ENCODE peak calls at places on chromosomes 7 and 10, in ten cellular contexts. P is prostate gland, F is K562, Y is sigmoid colon, K is A549, U is heart left ventricle, J is upper lobe of left lung, M is uterus, L is Peyer's patch, D is lower leg skin. O is an unnamed sample.

GRCh38 chr7:17462059-17462695 is 163.7 kb downstream of the AHR start:
- DNase-seq in P (no peak), F (no peak), Y (no peak), K (no peak), U (no peak), J (no peak), M (no peak), L (no peak), D (no peak), O (no peak)

GRCh38 chr7:155961241-155962190 is 149.3 kb upstream of the SHH start:
- DNase-seq in P (no peak), F (no peak), Y (peak), K (no peak), U (no peak), J (peak), M (no peak), L (no peak), D (peak), O (peak)

GRCh38 chr7:143279186-143280098 is 5.3 kb upstream of the TMEM139 start:
- DNase-seq in P (peak), F (no peak), Y (no peak), K (peak), U (no peak), J (no peak), M (no peak), L (no peak), D (no peak), O (no peak)

GRCh38 chr10:122441961-122442360 is 12.5 kb upstream of the ARMS2 start:
- DNase-seq in P (no peak), F (no peak), Y (no peak), K (peak), U (no peak), J (no peak), M (peak), L (no peak), D (no peak), O (no peak)

GRCh38 chr10:97765201-97765600 is 6.6 kb downstream of the SFRP5 start:
- DNase-seq in P (no peak), F (no peak), Y (no peak), K (no peak), U (no peak), J (no peak), M (no peak), L (peak), D (no peak), O (no peak)

GRCh38 chr7:155458317-155459132 is 596 bp downstream of the EN2 start:
- DNase-seq in P (no peak), F (no peak), Y (no peak), K (no peak), U (no peak), J (peak), M (no peak), L (no peak), D (no peak), O (no peak)

GRCh38 chr10:72297281-72297967 is 23.7 kb downstream of the DDIT4 start:
- DNase-seq in P (peak), F (peak), Y (peak), K (peak), U (peak), J (peak), M (peak), L (peak), D (peak), O (peak)

GRCh38 chr10:124732931-124733536 is 11.1 kb downstream of the FAM53B start:
- DNase-seq in P (no peak), F (no peak), Y (peak), K (no peak), U (peak), J (peak), M (peak), L (peak), D (peak), O (peak)

GRCh38 chr10:70160798-70161197 is 9.5 kb downstream of the SAR1A start:
- DNase-seq in P (no peak), F (no peak), Y (no peak), K (no peak), U (no peak), J (no peak), M (no peak), L (no peak), D (no peak), O (no peak)

GRCh38 chr7:104174798-104175197 is 33.0 kb downstream of the ORC5 start:
- DNase-seq in P (no peak), F (peak), Y (no peak), K (no peak), U (no peak), J (no peak), M (no peak), L (no peak), D (no peak), O (no peak)

GRCh38 chr7:90720970-90721768 is 125.0 kb downstream of the CDK14 start:
- DNase-seq in P (no peak), F (no peak), Y (peak), K (no peak), U (peak), J (no peak), M (peak), L (no peak), D (no peak), O (no peak)

GRCh38 chr10:54682554-54682953 is 118.5 kb downstream of the PCDH15 start:
- DNase-seq in P (no peak), F (no peak), Y (no peak), K (no peak), U (no peak), J (no peak), M (no peak), L (no peak), D (no peak), O (no peak)

GRCh38 chr10:47410862-47411261 is 26.8 kb upstream of the ZNF488 start:
- DNase-seq in P (no peak), F (no peak), Y (no peak), K (no peak), U (no peak), J (no peak), M (no peak), L (no peak), D (no peak), O (no peak)

GRCh38 chr7:27442446-27442845 is 199.8 kb downstream of the EVX1 start:
- DNase-seq in P (no peak), F (no peak), Y (no peak), K (peak), U (no peak), J (no peak), M (no peak), L (no peak), D (no peak), O (no peak)

GRCh38 chr10:75202321-75203096 is 8.1 kb upstream of the VDAC2 start:
- DNase-seq in P (peak), F (no peak), Y (peak), K (peak), U (peak), J (no peak), M (peak), L (no peak), D (peak), O (peak)

GRCh38 chr10:88150338-88150737 is 286.9 kb downstream of the PTEN start:
- DNase-seq in P (no peak), F (no peak), Y (no peak), K (peak), U (no peak), J (no peak), M (no peak), L (no peak), D (no peak), O (no peak)

GRCh38 chr7:100520138-100520537 is 18.9 kb upstream of the AGFG2 start:
- DNase-seq in P (no peak), F (no peak), Y (no peak), K (no peak), U (no peak), J (no peak), M (no peak), L (no peak), D (no peak), O (no peak)

GRCh38 chr10:74078037-74078436 is 72.6 kb downstream of the AP3M1 start:
- DNase-seq in P (no peak), F (no peak), Y (no peak), K (peak), U (no peak), J (no peak), M (no peak), L (no peak), D (no peak), O (no peak)

GRCh38 chr7:43110790-43111362 is 1.6 kb upstream of the HECW1 start:
- DNase-seq in P (no peak), F (no peak), Y (no peak), K (no peak), U (no peak), J (no peak), M (no peak), L (no peak), D (no peak), O (no peak)

GRCh38 chr7:16353226-16353625 is 68.1 kb downstream of the CRPPA start:
- DNase-seq in P (no peak), F (no peak), Y (no peak), K (no peak), U (no peak), J (no peak), M (no peak), L (no peak), D (no peak), O (no peak)

GRCh38 chr10:76428541-76429330 is 997.3 kb downstream of the LRMDA start:
- DNase-seq in P (no peak), F (no peak), Y (no peak), K (peak), U (no peak), J (no peak), M (no peak), L (no peak), D (no peak), O (no peak)

GRCh38 chr7:7002416-7003062 is 176.5 kb upstream of the CCZ1B start:
- DNase-seq in P (no peak), F (no peak), Y (no peak), K (no peak), U (no peak), J (no peak), M (no peak), L (no peak), D (no peak), O (no peak)

GRCh38 chr7:158763454-158764033 is 58.9 kb upstream of the NCAPG2 start:
- DNase-seq in P (no peak), F (peak), Y (no peak), K (no peak), U (no peak), J (no peak), M (no peak), L (no peak), D (no peak), O (no peak)

GRCh38 chr7:98459529-98459928 is 58.6 kb upstream of the BAIAP2L1 start:
- DNase-seq in P (no peak), F (no peak), Y (no peak), K (no peak), U (no peak), J (no peak), M (no peak), L (no peak), D (no peak), O (no peak)

GRCh38 chr7:20310963-20311742 is 19.5 kb upstream of the ITGB8 start:
- DNase-seq in P (no peak), F (peak), Y (no peak), K (peak), U (no peak), J (no peak), M (no peak), L (no peak), D (no peak), O (no peak)

GRCh38 chr10:78560393-78560688 is 508.4 kb upstream of the ZMIZ1 start:
- DNase-seq in P (no peak), F (no peak), Y (no peak), K (no peak), U (no peak), J (no peak), M (no peak), L (no peak), D (no peak), O (no peak)

GRCh38 chr10:29263506-29263905 is 25.4 kb upstream of the LYZL1 start:
- DNase-seq in P (no peak), F (no peak), Y (no peak), K (no peak), U (no peak), J (no peak), M (no peak), L (no peak), D (no peak), O (no peak)

GRCh38 chr7:73703225-73703624 is 16.2 kb downstream of the STX1A start:
- DNase-seq in P (no peak), F (no peak), Y (no peak), K (no peak), U (no peak), J (no peak), M (no peak), L (no peak), D (no peak), O (no peak)

DNA sequence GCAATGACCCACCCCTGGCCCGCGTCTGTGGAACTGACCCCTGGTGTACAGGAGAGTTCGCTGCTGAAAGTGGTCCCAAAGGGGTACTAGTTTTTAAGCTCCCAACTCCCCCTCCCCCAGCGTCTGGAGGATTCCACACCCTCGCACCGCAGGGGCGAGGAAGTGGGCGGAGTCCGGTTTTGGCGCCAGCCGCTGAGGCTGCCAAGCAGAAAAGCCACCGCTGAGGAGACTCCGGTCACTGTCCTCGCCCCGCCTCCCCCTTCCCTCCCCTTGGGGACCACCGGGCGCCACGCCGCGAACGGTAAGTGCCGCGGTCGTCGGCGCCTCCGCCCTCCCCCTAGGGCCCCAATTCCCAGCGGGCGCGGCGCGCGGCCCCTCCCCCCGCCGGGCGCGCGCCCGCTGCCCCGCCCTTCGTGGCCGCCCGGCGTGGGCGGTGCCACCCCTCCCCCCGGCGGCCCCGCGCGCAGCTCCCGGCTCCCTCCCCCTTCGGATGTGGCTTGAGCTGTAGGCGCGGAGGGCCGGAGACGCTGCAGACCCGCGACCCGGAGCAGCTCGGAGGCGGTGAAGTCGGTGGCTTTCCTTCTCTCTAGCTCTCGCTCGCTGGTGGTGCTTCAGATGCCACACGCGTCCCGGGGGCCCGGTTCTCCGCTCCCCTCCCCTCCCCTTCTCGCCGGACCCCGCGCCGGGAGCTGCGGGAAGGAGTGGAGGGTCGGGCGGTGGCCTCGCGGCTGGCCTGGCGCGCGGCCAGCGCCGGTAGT is at the start of gene CBX3:
- DNase-seq in P (peak), F (peak), Y (peak), K (peak), U (peak), J (peak), M (peak), L (peak), D (peak), O (peak)
- TF ChIP-seq POLR2A in P (peak), F (peak), Y (peak), K (peak), U (no peak), J (no peak), M (peak), L (peak), D (no peak), O (peak)

DNA sequence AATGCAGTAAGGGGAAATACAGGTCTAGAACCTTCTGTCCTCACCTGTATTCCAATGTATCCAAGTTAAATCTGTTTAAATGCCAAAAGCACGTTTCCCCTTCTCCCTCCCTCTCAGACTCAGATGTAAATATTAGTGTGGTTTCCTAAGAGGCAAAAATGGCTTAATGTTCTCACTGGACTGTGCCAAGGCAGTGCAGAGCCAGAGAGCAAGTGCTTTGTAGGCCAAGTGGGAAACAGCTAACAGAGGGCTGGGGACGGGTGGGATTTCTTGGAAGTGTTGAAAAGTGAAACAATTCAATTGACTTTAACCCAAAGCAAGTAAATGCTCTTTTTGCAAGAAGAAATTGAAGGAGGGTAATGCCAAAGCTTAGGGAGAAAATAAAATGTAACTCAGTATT is 103.1 kb downstream of the GSAP start:
- DNase-seq in P (no peak), F (no peak), Y (no peak), K (no peak), U (no peak), J (no peak), M (no peak), L (no peak), D (no peak), O (no peak)
- TF ChIP-seq CTCF in P (no peak), F (no peak), Y (no peak), K (no peak), U (no peak), J (no peak), M (no peak), L (no peak), D (no peak), O (no peak)

DNA sequence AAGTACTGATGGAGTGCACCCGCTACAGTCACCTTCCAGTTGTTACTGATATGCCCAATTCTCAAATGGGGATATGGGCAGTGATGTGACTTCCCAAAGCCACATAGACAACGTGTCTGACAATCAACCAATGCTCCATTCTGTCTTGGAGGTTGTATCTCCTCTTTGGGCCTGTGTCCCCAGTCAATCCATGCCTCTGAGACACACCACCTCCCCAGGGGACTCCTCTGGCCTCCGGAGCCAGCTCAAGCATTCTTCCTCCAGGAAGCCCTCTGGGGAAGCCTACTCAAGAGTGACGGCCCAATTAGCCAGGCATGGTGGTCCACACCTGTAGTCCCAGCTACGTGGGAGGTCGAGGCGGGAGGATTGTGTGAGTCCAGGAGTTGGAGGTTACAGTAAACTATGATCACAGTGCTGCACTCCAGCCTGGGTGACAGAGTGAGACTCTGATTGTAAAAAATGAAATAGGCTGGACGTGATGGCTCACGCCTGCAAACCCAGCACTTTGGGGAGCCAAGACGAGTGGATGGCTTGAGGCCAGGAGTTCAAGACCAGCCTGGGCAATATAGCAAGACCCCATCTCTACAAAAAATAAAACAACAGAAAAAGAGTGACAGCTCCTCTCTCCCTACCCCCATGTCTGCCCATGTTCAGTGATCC is 99.5 kb upstream of the TNRC18 start:
- DNase-seq in P (no peak), F (no peak), Y (peak), K (peak), U (no peak), J (no peak), M (no peak), L (no peak), D (no peak), O (no peak)
- TF ChIP-seq POLR2A in P (no peak), F (no peak), Y (peak), K (no peak), U (no peak), J (no peak), M (no peak), L (no peak), D (no peak), O (no peak)

GRCh38 chr7:133582766-133583523 is 330.1 kb downstream of the EXOC4 start:
- DNase-seq in P (no peak), F (no peak), Y (no peak), K (no peak), U (no peak), J (no peak), M (no peak), L (no peak), D (no peak), O (no peak)
- TF ChIP-seq CTCF in P (no peak), F (no peak), Y (no peak), K (no peak), U (no peak), J (no peak), M (no peak), L (no peak), D (no peak), O (no peak)

DNA sequence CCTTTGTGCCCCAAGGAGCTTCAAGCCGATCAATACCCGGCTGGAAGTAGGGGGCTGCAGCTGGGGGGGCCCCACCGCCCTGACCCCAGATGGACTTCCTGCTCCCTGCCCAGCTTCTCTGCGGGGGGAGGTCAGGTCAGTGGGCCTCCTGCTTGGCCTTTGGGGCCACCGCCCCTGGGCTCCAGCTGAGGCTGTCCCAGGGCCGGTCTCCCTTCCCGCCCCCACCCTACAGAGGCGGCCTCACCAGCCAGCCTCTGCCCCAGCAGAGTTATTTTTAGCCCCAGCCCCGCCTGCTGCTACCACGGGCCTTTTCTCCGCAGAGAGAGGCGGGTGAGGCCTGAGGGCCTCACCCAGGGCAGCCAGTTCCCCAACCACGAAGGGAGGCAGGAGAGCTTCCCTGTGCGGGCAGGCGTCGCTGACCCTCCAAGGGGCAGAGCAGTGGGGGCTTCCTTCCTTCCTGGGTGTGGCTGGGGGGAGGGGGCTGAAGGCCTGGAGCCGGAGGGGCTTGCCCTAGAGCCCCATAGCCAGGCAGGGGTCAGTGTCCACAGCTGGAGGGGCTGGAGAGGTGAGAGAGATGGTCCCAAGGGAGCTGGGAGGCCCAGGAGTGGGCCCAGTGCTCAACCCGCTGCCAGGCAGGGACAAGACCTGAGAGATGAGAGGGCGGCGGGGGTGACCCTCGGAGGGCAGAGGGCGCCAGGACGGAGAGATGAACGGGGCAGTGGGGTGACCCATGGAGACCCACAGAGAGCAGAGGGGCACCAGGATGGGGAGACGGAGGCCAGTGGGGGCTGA is 24.6 kb downstream of the PWWP2B start:
- DNase-seq in P (peak), F (peak), Y (peak), K (peak), U (peak), J (peak), M (peak), L (peak), D (peak), O (peak)
- TF ChIP-seq POLR2A in P (peak), F (no peak), Y (peak), K (peak), U (no peak), J (peak), M (peak), L (peak), D (no peak), O (no peak)

DNA sequence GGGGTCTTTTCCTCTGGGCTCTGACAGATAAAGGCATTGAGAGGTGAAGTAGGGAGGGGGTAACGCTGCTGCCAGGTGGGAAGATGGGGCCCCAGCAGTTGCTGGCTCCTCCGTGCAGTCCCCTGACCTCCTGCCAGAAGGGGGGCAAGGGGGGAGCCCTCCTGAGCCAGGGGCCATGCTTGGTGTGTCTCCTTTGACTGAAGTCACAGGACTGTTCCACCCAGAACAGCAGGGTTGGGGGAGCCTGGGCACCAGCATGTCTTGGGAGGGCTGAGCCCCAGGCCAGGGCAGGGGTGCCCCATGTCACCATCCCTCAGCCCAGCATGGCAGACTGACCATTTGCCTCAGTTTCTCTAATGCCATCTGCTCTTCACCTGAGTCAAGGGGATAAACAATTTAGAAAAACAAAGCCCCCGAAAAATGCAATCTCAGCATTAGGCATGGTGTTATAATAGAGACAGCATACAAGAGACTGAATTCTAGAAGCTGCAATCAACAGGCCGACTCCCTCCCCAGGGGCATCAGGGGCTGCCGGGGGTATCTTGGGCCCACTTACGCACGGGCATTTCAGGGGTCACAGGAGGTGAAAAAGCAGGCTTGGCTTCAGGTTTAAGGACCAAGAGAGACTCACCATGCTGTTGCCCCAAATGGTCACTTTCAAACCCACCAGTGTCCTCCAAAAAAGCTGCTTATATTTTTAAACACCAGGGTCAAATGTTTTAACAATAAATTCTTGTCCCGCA is 108.6 kb upstream of the GPR26 start:
- DNase-seq in P (no peak), F (no peak), Y (peak), K (no peak), U (no peak), J (no peak), M (no peak), L (no peak), D (peak), O (no peak)
- TF ChIP-seq CTCF in P (no peak), F (no peak), Y (no peak), K (no peak), U (no peak), J (no peak), M (no peak), L (no peak), D (no peak), O (no peak)